ENCODE peak calls at places on chromosome 17, in eight cellular contexts. K is epithelial cell of esophagus, X is heart left ventricle, I is SK-N-SH, T is lower leg skin, D is esophagus squamous epithelium, Y is HL-60, U is bronchial epithelial cell. F is an unnamed sample.

GRCh38 chr17:30332057-30332542 is 1.8 kb downstream of the TMIGD1 start:
- DNase-seq in K (peak; percentile 63), X (no peak), I (no peak), T (no peak), D (no peak), Y (no peak), U (peak; percentile 88), F (peak; percentile 82)

GRCh38 chr17:2347805-2348685 is 10.7 kb downstream of the SGSM2 start:
- DNase-seq in K (peak; percentile 86), X (no peak), I (no peak), T (peak; percentile 81), D (no peak), Y (no peak), U (peak; percentile 75), F (peak; percentile 93)

GRCh38 chr17:29836643-29837042 is 93.4 kb downstream of the SSH2 start:
- DNase-seq in K (no peak), X (no peak), I (no peak), T (no peak), D (no peak), Y (no peak), U (no peak), F (peak; percentile 66)

GRCh38 chr17:76623271-76624146 is 20.0 kb downstream of the ST6GALNAC1 start:
- DNase-seq in K (peak; percentile 76), X (peak; percentile 65), I (peak; percentile 94), T (peak; percentile 94), D (no peak), Y (peak; percentile 71), U (peak; percentile 50), F (peak; percentile 67)

GRCh38 chr17:74528491-74529199 is 2.6 kb downstream of the CD300LB start:
- DNase-seq in K (no peak), X (peak; percentile 28), I (no peak), T (peak; percentile 73), D (no peak), Y (peak; percentile 99), U (no peak), F (peak; percentile 6)

GRCh38 chr17:35534694-35535093 is 2.8 kb downstream of the SLFN12L start:
- DNase-seq in K (no peak), X (no peak), I (no peak), T (no peak), D (no peak), Y (no peak), U (no peak), F (no peak)

GRCh38 chr17:14833201-14833773 is 431.8 kb downstream of the PMP22 start:
- DNase-seq in K (peak; percentile 89), X (no peak), I (no peak), T (no peak), D (no peak), Y (peak; percentile 26), U (peak; percentile 95), F (peak; percentile 84)

GRCh38 chr17:46097497-46097896 is 95.7 kb downstream of the KANSL1 start:
- DNase-seq in K (no peak), X (no peak), I (no peak), T (no peak), D (no peak), Y (no peak), U (no peak), F (peak; percentile 18)

GRCh38 chr17:7307686-7308624 is 527 bp downstream of the EIF5A start:
- DNase-seq in K (peak; percentile 52), X (peak; percentile 59), I (peak; percentile 68), T (no peak), D (no peak), Y (no peak), U (no peak), F (peak; percentile 30)

GRCh38 chr17:40173778-40174135 is 3.5 kb upstream of the RAPGEFL1 start:
- DNase-seq in K (no peak), X (no peak), I (no peak), T (no peak), D (no peak), Y (no peak), U (no peak), F (no peak)

GRCh38 chr17:49456172-49456965 is 38.7 kb upstream of the NGFR start:
- DNase-seq in K (no peak), X (no peak), I (no peak), T (no peak), D (no peak), Y (no peak), U (peak; percentile 15), F (peak; percentile 77)

GRCh38 chr17:337453-337852 is 15.2 kb downstream of the RPH3AL start:
- DNase-seq in K (no peak), X (no peak), I (no peak), T (peak; percentile 81), D (no peak), Y (no peak), U (no peak), F (no peak)

GRCh38 chr17:78001182-78001581 is 42.7 kb downstream of the TNRC6C start:
- DNase-seq in K (no peak), X (no peak), I (peak; percentile 33), T (no peak), D (no peak), Y (no peak), U (no peak), F (no peak)

GRCh38 chr17:79026345-79027273 is 2.6 kb downstream of the C1QTNF1 start:
- DNase-seq in K (peak; percentile 60), X (peak; percentile 42), I (peak; percentile 64), T (peak; percentile 90), D (no peak), Y (no peak), U (peak; percentile 46), F (peak; percentile 81)

GRCh38 chr17:81036128-81036891 is 1.4 kb downstream of the BAIAP2 start:
- DNase-seq in K (peak; percentile 54), X (no peak), I (no peak), T (no peak), D (no peak), Y (no peak), U (peak; percentile 51), F (peak; percentile 57)

DNA sequence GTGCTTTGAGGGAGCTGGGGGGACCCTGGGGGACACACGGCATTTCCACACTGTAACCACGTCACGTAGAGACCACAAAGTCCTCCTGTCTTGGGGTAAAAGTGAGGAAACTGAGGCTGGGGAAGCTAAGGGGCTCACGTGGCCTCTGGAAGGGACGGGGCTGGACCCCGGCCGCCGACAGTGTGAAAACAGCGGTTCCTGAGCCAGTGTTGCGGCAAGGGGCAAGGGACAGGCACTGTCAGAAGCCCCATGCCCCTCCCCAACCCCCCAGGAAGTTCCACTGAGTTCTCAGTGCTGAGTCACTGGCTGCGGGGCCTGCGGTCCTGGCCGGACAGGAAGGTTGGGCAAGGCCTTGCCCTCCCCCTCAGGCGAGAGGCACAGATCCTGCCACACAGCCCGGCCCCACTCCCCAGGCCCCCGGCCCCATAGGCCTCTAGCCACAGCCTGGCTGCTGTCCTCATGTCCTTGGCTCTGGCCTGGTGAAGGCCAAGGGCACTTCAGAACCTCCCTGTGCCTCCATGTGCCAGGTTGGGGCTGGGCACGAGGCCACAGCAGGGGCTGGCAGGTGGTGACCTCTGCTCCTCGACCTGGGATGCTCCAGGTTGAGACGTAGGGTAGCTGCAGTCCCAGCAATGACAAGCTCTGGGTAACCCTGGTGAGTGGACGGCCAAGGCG is 5.0 kb upstream of the CCDC57 start:
- DNase-seq in K (peak; percentile 67), X (no peak), I (peak; percentile 46), T (peak; percentile 91), D (no peak), Y (peak; percentile 90), U (peak; percentile 58), F (peak; percentile 85)
- H3K4me3 ChIP-seq in K (no peak overlapping the region), X (no peak overlapping the region), I (no peak overlapping the region), T (no peak overlapping the region), D (no peak overlapping the region), Y (no peak overlapping the region), U (no peak overlapping the region), F (no peak overlapping the region)

GRCh38 chr17:9322298-9322697 is 253.3 kb downstream of the STX8 start:
- DNase-seq in K (no peak), X (no peak), I (no peak), T (no peak), D (no peak), Y (no peak), U (no peak), F (no peak)
- TF ChIP-seq CTCF in K (no peak), X (no peak), I (no peak), T (no peak), D (no peak), Y (no peak), U (no peak), F (no peak)

DNA sequence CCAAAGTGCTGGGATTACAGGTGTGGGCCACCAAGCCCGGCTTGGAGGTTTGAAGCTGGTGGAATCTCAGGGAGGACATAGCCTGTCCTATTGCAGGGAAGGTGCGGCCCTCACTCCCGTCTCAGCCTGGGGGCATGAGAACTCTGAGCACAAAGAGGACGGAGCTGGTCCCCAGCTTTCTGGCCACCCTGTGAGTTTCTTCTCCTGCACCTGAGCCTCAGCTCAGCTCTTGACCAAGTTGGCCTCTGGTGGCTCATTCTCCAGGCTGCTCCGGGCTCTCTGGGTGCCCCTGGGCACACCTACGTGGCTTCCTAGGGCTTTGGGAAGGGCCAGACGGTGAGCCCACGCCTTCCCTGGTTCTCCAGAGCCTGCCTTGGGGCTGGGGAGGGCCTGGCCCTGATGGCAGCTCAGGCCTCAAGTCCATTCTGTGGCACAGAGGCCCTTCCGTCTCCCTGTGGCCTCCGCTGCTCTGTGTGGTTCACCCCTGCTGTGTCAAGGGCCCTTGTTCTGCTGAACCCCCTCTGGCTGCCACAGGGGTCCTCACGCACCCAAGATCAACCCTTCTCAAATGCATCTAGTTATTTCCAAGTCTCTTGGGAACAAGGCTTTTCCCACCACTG is 6.9 kb upstream of the FASN start:
- DNase-seq in K (no peak), X (no peak), I (no peak), T (no peak), D (no peak), Y (no peak), U (no peak), F (no peak)
- H3K4me3 ChIP-seq in K (no peak overlapping the region), X (no peak overlapping the region), I (no peak overlapping the region), T (no peak overlapping the region), D (no peak overlapping the region), Y (no peak overlapping the region), U (no peak overlapping the region), F (no peak overlapping the region)

GRCh38 chr17:71084838-71085237 is 915.5 kb downstream of the KCNJ2 start:
- DNase-seq in K (no peak), X (no peak), I (no peak), T (no peak), D (no peak), Y (no peak), U (no peak), F (no peak)
- TF ChIP-seq CTCF in K (no peak), X (no peak), I (no peak), T (no peak), D (no peak), Y (no peak), U (no peak), F (no peak)

F was measured in fibroblast of mammary gland.